ENCODE peak calls at places on chromosomes 13 and 19, in four cellular contexts. B is aorta, K is mucosa of gallbladder, C is HTR-8/SVneo. M is an unnamed sample.

GRCh38 chr19:19487077-19488040 is 28.0 kb downstream of the TSSK6 start:
- DNase-seq in C (no peak), B (no peak), K (no peak), M (no peak)

GRCh38 chr13:34078334-34078999 is 260.5 kb downstream of the RFC3 start:
- DNase-seq in K (no peak), C (no peak), B (no peak), M (no peak)

GRCh38 chr19:41302624-41303351 is 7.2 kb upstream of the CCDC97 start:
- DNase-seq in K (no peak), B (peak), C (no peak), M (no peak)

GRCh38 chr13:41859555-41859954 is 101.4 kb downstream of the VWA8 start:
- DNase-seq in C (no peak), B (no peak), K (no peak), M (no peak)

GRCh38 chr13:113875829-113876228 is 12.0 kb upstream of the GAS6 start:
- DNase-seq in C (no peak), K (no peak), B (no peak), M (no peak)

GRCh38 chr19:42064432-42064831 is 5.6 kb downstream of the GRIK5 start:
- DNase-seq in C (no peak), K (no peak), B (no peak), M (no peak)

GRCh38 chr19:19554074-19555023 is 16.3 kb downstream of the CILP2 start:
- DNase-seq in B (peak), C (no peak), K (no peak), M (peak)

GRCh38 chr19:38944981-38945506 is 14.3 kb downstream of the MRPS12 start:
- DNase-seq in B (peak), K (no peak), C (no peak), M (no peak)

GRCh38 chr19:48812094-48812929 is 1.5 kb upstream of the BCAT2 start:
- DNase-seq in K (peak), B (peak), C (peak), M (peak)

GRCh38 chr19:18895038-18895827 is 725 bp downstream of the CERS1 start:
- DNase-seq in K (no peak), C (peak), B (no peak), M (no peak)

GRCh38 chr13:51246005-51246404 is 23.8 kb downstream of the FAM124A start:
- DNase-seq in B (no peak), K (no peak), C (no peak), M (no peak)

GRCh38 chr13:110485604-110486003 is 75.9 kb downstream of the RAB20 start:
- DNase-seq in B (no peak), K (no peak), C (peak), M (no peak)

GRCh38 chr19:42201489-42202289 is 15.8 kb downstream of the DEDD2 start:
- DNase-seq in K (no peak), B (peak), C (no peak), M (no peak)

GRCh38 chr19:29483944-29484581 is 41.7 kb upstream of the VSTM2B start:
- DNase-seq in C (no peak), K (no peak), B (peak), M (peak)

GRCh38 chr19:35797663-35798062 is 15.0 kb downstream of the PRODH2 start:
- DNase-seq in B (no peak), C (no peak), K (no peak), M (no peak)

GRCh38 chr19:6117534-6117933 is 7.2 kb upstream of the RFX2 start:
- DNase-seq in C (no peak), B (no peak), K (no peak), M (no peak)

GRCh38 chr13:109989686-109990085 is 203.3 kb upstream of the IRS2 start:
- DNase-seq in K (no peak), B (no peak), C (no peak), M (no peak)

GRCh38 chr19:16185925-16186234 is 670 bp downstream of the FAM32A start:
- DNase-seq in K (no peak), C (no peak), B (no peak), M (no peak)

GRCh38 chr19:19750842-19751790 is 18.2 kb upstream of the ZNF14 start:
- DNase-seq in C (no peak), B (peak), K (no peak), M (no peak)

GRCh38 chr19:27909861-27910260 is 1303.1 kb downstream of the UQCRFS1 start:
- DNase-seq in B (no peak), K (no peak), C (no peak), M (no peak)

GRCh38 chr19:17553256-17553655 is 2.2 kb upstream of the COLGALT1 start:
- DNase-seq in B (no peak), K (peak), C (peak), M (no peak)

GRCh38 chr13:37914781-37915391 is 45.3 kb upstream of the TRPC4 start:
- DNase-seq in B (no peak), K (no peak), C (no peak), M (no peak)

GRCh38 chr13:112732679-112733078 is 42.8 kb downstream of the ATP11A start:
- DNase-seq in C (no peak), K (no peak), B (no peak), M (no peak)